ENCODE peak calls at places on chromosome 1, in ten cellular contexts. X is NCI-H1105, A is neural crest cell, V is GM20000, H is NCI-H1092, R is occipital lobe, Z is fibroblast of lung, L is H9, W is HuH-7.5, O is WTC11. M is an unnamed sample.

GRCh38 chr1:7501259-7501560 is 269.9 kb upstream of the VAMP3 start:
- DNase-seq in X (no peak), A (no peak), V (no peak), H (no peak), R (no peak), Z (peak), L (no peak), W (no peak), O (no peak), M (no peak)

GRCh38 chr1:219790834-219791615 is 137.3 kb downstream of the SLC30A10 start:
- DNase-seq in X (no peak), A (no peak), V (no peak), H (no peak), R (no peak), Z (no peak), L (no peak), W (no peak), O (no peak), M (no peak)

GRCh38 chr1:175902281-175902680 is 158.9 kb upstream of the TNR start:
- DNase-seq in X (no peak), A (no peak), V (no peak), H (no peak), R (no peak), Z (no peak), L (no peak), W (no peak), O (no peak), M (no peak)

GRCh38 chr1:100010804-100011203 is 41.0 kb downstream of the SLC35A3 start:
- DNase-seq in X (no peak), A (no peak), V (no peak), H (no peak), R (no peak), Z (no peak), L (no peak), W (no peak), O (no peak), M (no peak)

GRCh38 chr1:54215578-54215977 is 15.6 kb downstream of the MRPL37 start:
- DNase-seq in X (no peak), A (no peak), V (no peak), H (no peak), R (no peak), Z (no peak), L (no peak), W (no peak), O (no peak), M (no peak)

GRCh38 chr1:147077081-147077480 is 95.2 kb downstream of the PRKAB2 start:
- DNase-seq in X (no peak), A (no peak), V (no peak), H (no peak), R (no peak), Z (no peak), L (no peak), W (no peak), O (no peak), M (no peak)

GRCh38 chr1:208235356-208235982 is 8.7 kb downstream of the PLXNA2 start:
- DNase-seq in X (no peak), A (no peak), V (no peak), H (no peak), R (no peak), Z (no peak), L (no peak), W (no peak), O (no peak), M (no peak)

GRCh38 chr1:21175324-21175669 is 1.4 kb downstream of the EIF4G3 start:
- DNase-seq in X (no peak), A (no peak), V (peak), H (no peak), R (no peak), Z (peak), L (no peak), W (no peak), O (no peak), M (no peak)

GRCh38 chr1:30684881-30685795 is 38.2 kb downstream of the MATN1 start:
- DNase-seq in X (peak), A (peak), V (no peak), H (peak), R (no peak), Z (no peak), L (peak), W (no peak), O (peak), M (no peak)

GRCh38 chr1:235057385-235058306 is 71.0 kb downstream of the TOMM20 start:
- DNase-seq in X (no peak), A (no peak), V (no peak), H (no peak), R (no peak), Z (no peak), L (no peak), W (no peak), O (no peak), M (no peak)

GRCh38 chr1:158799689-158800088 is 18.7 kb upstream of the OR6N2 start:
- DNase-seq in X (no peak), A (no peak), V (no peak), H (no peak), R (no peak), Z (no peak), L (no peak), W (no peak), O (no peak), M (no peak)

GRCh38 chr1:221247050-221247449 is 367.8 kb downstream of the HLX start:
- DNase-seq in X (no peak), A (no peak), V (no peak), H (no peak), R (no peak), Z (no peak), L (no peak), W (no peak), O (no peak), M (no peak)

GRCh38 chr1:156893048-156893953 is at the start of gene PEAR1:
- DNase-seq in X (no peak), A (peak), V (no peak), H (no peak), R (no peak), Z (peak), L (peak), W (no peak), O (peak), M (no peak)

GRCh38 chr1:16091296-16091695 is 17.8 kb upstream of the FAM131C start:
- DNase-seq in X (peak), A (no peak), V (no peak), H (no peak), R (no peak), Z (no peak), L (peak), W (no peak), O (no peak), M (no peak)

GRCh38 chr1:55506686-55507577 is 291.8 kb upstream of the USP24 start:
- DNase-seq in X (no peak), A (no peak), V (no peak), H (no peak), R (no peak), Z (peak), L (no peak), W (no peak), O (no peak), M (no peak)

GRCh38 chr1:47432071-47433036 is 5.5 kb upstream of the FOXD2 start:
- DNase-seq in X (no peak), A (peak), V (peak), H (peak), R (peak), Z (peak), L (peak), W (peak), O (peak), M (peak)

GRCh38 chr1:180765156-180765555 is 133.3 kb downstream of the XPR1 start:
- DNase-seq in X (no peak), A (no peak), V (no peak), H (no peak), R (no peak), Z (peak), L (no peak), W (no peak), O (no peak), M (no peak)